ENCODE peak calls at places on chromosomes 2 and 18, in eight cellular contexts. C is activated CD4-positive, alpha-beta T cell treated with anti-CD3 and anti-CD28 coated beads for 24 hours; U is fibroblast of the conjunctiva; W is HTR-8/SVneo; Y is NB4; H is GM04503; A is thyroid gland; M is stimulated activated CD4-positive, alpha-beta T cell treated with anti-CD3 and anti-CD28 coated beads, Interleukin-2, amount 100 ng/mL, for 24 hours. X is an unnamed sample.

GRCh38 chr2:228545749-228546148 is 364.3 kb upstream of the SPHKAP start:
- DNase-seq in A (no peak), M (no peak), C (no peak), U (no peak), W (no peak), H (peak), Y (no peak), X (no peak)

GRCh38 chr2:181632733-181633401 is 24.0 kb downstream of the CERKL start:
- DNase-seq in H (no peak), Y (no peak), U (no peak), W (no peak), A (no peak), M (no peak), C (no peak), X (no peak)

GRCh38 chr2:130890941-130891669 is 54.4 kb downstream of the ARHGEF4 start:
- DNase-seq in A (no peak), Y (no peak), W (no peak), H (no peak), M (no peak), U (no peak), C (no peak), X (no peak)

GRCh38 chr2:25304339-25304728 is 37.4 kb downstream of the DNMT3A start:
- DNase-seq in C (no peak), U (no peak), A (no peak), W (no peak), H (no peak), M (no peak), Y (peak), X (no peak)

GRCh38 chr2:174026122-174026845 is 61.1 kb upstream of the SP3 start:
- DNase-seq in H (no peak), W (peak), M (no peak), U (no peak), A (no peak), C (no peak), Y (no peak), X (no peak)

GRCh38 chr18:2709316-2709715 is 53.8 kb downstream of the SMCHD1 start:
- DNase-seq in U (no peak), A (no peak), C (no peak), H (no peak), W (no peak), Y (no peak), M (no peak), X (no peak)

GRCh38 chr18:64017870-64018269 is 48.0 kb downstream of the SERPINB8 start:
- DNase-seq in U (peak), A (no peak), Y (peak), M (no peak), H (no peak), C (no peak), W (no peak), X (no peak)

GRCh38 chr2:176464886-176465564 is 195.8 kb downstream of the MTX2 start:
- DNase-seq in M (no peak), Y (no peak), W (no peak), C (no peak), H (no peak), U (no peak), A (no peak), X (no peak)

GRCh38 chr18:55322176-55322735 is 265.7 kb downstream of the TCF4 start:
- DNase-seq in A (peak), Y (peak), U (peak), M (peak), C (no peak), H (peak), W (peak), X (peak)

GRCh38 chr2:172606285-172606684 is 50.4 kb downstream of the PDK1 start:
- DNase-seq in U (peak), A (no peak), Y (no peak), W (no peak), C (no peak), M (no peak), H (no peak), X (no peak)

GRCh38 chr2:168237741-168238140 is 9.7 kb downstream of the STK39 start:
- DNase-seq in Y (no peak), W (no peak), C (no peak), A (no peak), H (no peak), M (no peak), U (no peak), X (no peak)

GRCh38 chr18:55343396-55344073 is 244.5 kb downstream of the TCF4 start:
- DNase-seq in A (no peak), U (no peak), Y (peak), H (no peak), M (no peak), W (no peak), C (no peak), X (no peak)

GRCh38 chr2:15195723-15196270 is 365.3 kb downstream of the NBAS start:
- DNase-seq in H (no peak), A (no peak), M (no peak), U (no peak), W (no peak), C (no peak), Y (no peak), X (no peak)

GRCh38 chr2:240278661-240279060 is 138.2 kb upstream of the OTOS start:
- DNase-seq in H (no peak), W (no peak), M (no peak), U (no peak), A (no peak), Y (no peak), C (no peak), X (no peak)

GRCh38 chr2:44100351-44100750 is 68.3 kb upstream of the PPM1B start:
- DNase-seq in C (no peak), W (peak), H (peak), A (no peak), U (peak), M (no peak), Y (peak), X (no peak)

GRCh38 chr2:75558786-75559428 is 1.8 kb downstream of the EVA1A start:
- DNase-seq in H (no peak), Y (peak), M (no peak), A (no peak), U (peak), C (no peak), W (no peak), X (no peak)

GRCh38 chr18:79466591-79466990 is 70.9 kb downstream of the NFATC1 start:
- DNase-seq in M (no peak), A (no peak), C (no peak), W (no peak), U (no peak), H (no peak), Y (no peak), X (no peak)

GRCh38 chr2:155895016-155895415 is 437.5 kb downstream of the NR4A2 start:
- DNase-seq in U (no peak), A (no peak), M (no peak), H (no peak), W (no peak), C (no peak), Y (no peak), X (no peak)

GRCh38 chr2:218810251-218810650 is 21.4 kb downstream of the PRKAG3 start:
- DNase-seq in W (no peak), M (no peak), Y (no peak), U (no peak), C (no peak), A (no peak), H (no peak), X (no peak)

GRCh38 chr2:142989276-142990204 is 112.1 kb downstream of the KYNU start:
- DNase-seq in W (peak), A (no peak), C (no peak), H (no peak), U (peak), Y (peak), M (no peak), X (no peak)

GRCh38 chr18:26133652-26134051 is at the start of gene PSMA8:
- DNase-seq in H (no peak), Y (no peak), U (no peak), W (no peak), M (peak), A (peak), C (peak), X (peak)

GRCh38 chr2:10028988-10029874 is 14.1 kb upstream of the KLF11 start:
- DNase-seq in C (no peak), M (peak), Y (peak), W (no peak), H (no peak), A (no peak), U (no peak), X (no peak)

GRCh38 chr2:86107031-86107430 is 996 bp downstream of the PTCD3 start:
- DNase-seq in Y (peak), H (no peak), C (no peak), A (no peak), M (no peak), W (no peak), U (no peak), X (no peak)

GRCh38 chr2:236177967-236178909 is 10.1 kb upstream of the GBX2 start:
- DNase-seq in A (peak), Y (peak), H (no peak), M (peak), U (no peak), C (peak), W (peak), X (peak)

GRCh38 chr2:98634406-98635092 is 26.2 kb downstream of the UNC50 start:
- DNase-seq in U (no peak), Y (peak), H (no peak), A (no peak), M (peak), W (peak), C (peak), X (no peak)

GRCh38 chr2:174003635-174004310 is 38.6 kb upstream of the SP3 start:
- DNase-seq in A (no peak), M (no peak), C (no peak), Y (no peak), W (no peak), U (no peak), H (no peak), X (peak)

GRCh38 chr2:96276787-96277499 is 10.9 kb downstream of the CIAO1 start:
- DNase-seq in Y (no peak), C (no peak), M (no peak), A (no peak), U (no peak), W (no peak), H (no peak), X (no peak)

X was measured in body of pancreas.